ENCODE peak calls at places on chromosomes 11 and 22, in seven cellular contexts. One of them, this sample, is unnamed.

GRCh38 chr11:87394924-87395323 is 357.2 kb downstream of the TMEM135 start:
- DNase-seq in sciatic nerve: no peak
- DNase-seq in NCI-H2081: no peak
- DNase-seq in activated CD8-positive, alpha-beta T cell treated with anti-CD3 and anti-CD28 coated beads for 36 hours: no peak
- DNase-seq in GM12878: no peak
- DNase-seq in HTR-8/SVneo: no peak
- DNase-seq in body of pancreas: no peak
- DNase-seq in this sample: no peak

GRCh38 chr22:38751422-38752346 is 4.1 kb downstream of the SUN2 start:
- DNase-seq in GM12878: peak
- DNase-seq in NCI-H2081: no peak
- DNase-seq in activated CD8-positive, alpha-beta T cell treated with anti-CD3 and anti-CD28 coated beads for 36 hours: peak
- DNase-seq in body of pancreas: peak
- DNase-seq in HTR-8/SVneo: no peak
- DNase-seq in sciatic nerve: no peak
- DNase-seq in this sample: no peak

GRCh38 chr11:27977031-27977430 is 130.9 kb downstream of the KIF18A start:
- DNase-seq in activated CD8-positive, alpha-beta T cell treated with anti-CD3 and anti-CD28 coated beads for 36 hours: no peak
- DNase-seq in sciatic nerve: no peak
- DNase-seq in body of pancreas: no peak
- DNase-seq in GM12878: no peak
- DNase-seq in NCI-H2081: no peak
- DNase-seq in HTR-8/SVneo: peak
- DNase-seq in this sample: no peak

GRCh38 chr11:85961930-85962363 is 106.8 kb downstream of the CCDC83 start:
- DNase-seq in activated CD8-positive, alpha-beta T cell treated with anti-CD3 and anti-CD28 coated beads for 36 hours: no peak
- DNase-seq in sciatic nerve: no peak
- DNase-seq in body of pancreas: no peak
- DNase-seq in NCI-H2081: peak
- DNase-seq in HTR-8/SVneo: peak
- DNase-seq in GM12878: no peak
- DNase-seq in this sample: no peak

GRCh38 chr11:57379732-57380131 is 1.2 kb downstream of the PRG3 start:
- DNase-seq in activated CD8-positive, alpha-beta T cell treated with anti-CD3 and anti-CD28 coated beads for 36 hours: no peak
- DNase-seq in sciatic nerve: no peak
- DNase-seq in HTR-8/SVneo: peak
- DNase-seq in body of pancreas: no peak
- DNase-seq in GM12878: no peak
- DNase-seq in NCI-H2081: no peak
- DNase-seq in this sample: no peak

GRCh38 chr22:45537734-45538181 is 35.1 kb downstream of the FBLN1 start:
- DNase-seq in sciatic nerve: peak
- DNase-seq in body of pancreas: no peak
- DNase-seq in activated CD8-positive, alpha-beta T cell treated with anti-CD3 and anti-CD28 coated beads for 36 hours: no peak
- DNase-seq in GM12878: no peak
- DNase-seq in NCI-H2081: peak
- DNase-seq in HTR-8/SVneo: no peak
- DNase-seq in this sample: no peak

GRCh38 chr11:112805658-112806057 is 155.6 kb upstream of the NCAM1 start:
- DNase-seq in body of pancreas: no peak
- DNase-seq in HTR-8/SVneo: no peak
- DNase-seq in sciatic nerve: no peak
- DNase-seq in activated CD8-positive, alpha-beta T cell treated with anti-CD3 and anti-CD28 coated beads for 36 hours: no peak
- DNase-seq in GM12878: no peak
- DNase-seq in NCI-H2081: peak
- DNase-seq in this sample: no peak

GRCh38 chr11:130652671-130653335 is 204.4 kb downstream of the ADAMTS15 start:
- DNase-seq in GM12878: no peak
- DNase-seq in NCI-H2081: no peak
- DNase-seq in activated CD8-positive, alpha-beta T cell treated with anti-CD3 and anti-CD28 coated beads for 36 hours: no peak
- DNase-seq in body of pancreas: peak
- DNase-seq in HTR-8/SVneo: no peak
- DNase-seq in sciatic nerve: peak
- DNase-seq in this sample: no peak

GRCh38 chr11:110134120-110134519 is 40.9 kb downstream of the ZC3H12C start:
- DNase-seq in HTR-8/SVneo: no peak
- DNase-seq in body of pancreas: no peak
- DNase-seq in sciatic nerve: no peak
- DNase-seq in activated CD8-positive, alpha-beta T cell treated with anti-CD3 and anti-CD28 coated beads for 36 hours: no peak
- DNase-seq in NCI-H2081: peak
- DNase-seq in GM12878: no peak
- DNase-seq in this sample: no peak

GRCh38 chr22:39175127-39176066 is 22.9 kb upstream of the CBX7 start:
- DNase-seq in body of pancreas: no peak
- DNase-seq in sciatic nerve: peak
- DNase-seq in GM12878: no peak
- DNase-seq in NCI-H2081: no peak
- DNase-seq in activated CD8-positive, alpha-beta T cell treated with anti-CD3 and anti-CD28 coated beads for 36 hours: no peak
- DNase-seq in HTR-8/SVneo: no peak
- DNase-seq in this sample: no peak

GRCh38 chr11:110069158-110069737 is 23.9 kb upstream of the ZC3H12C start:
- DNase-seq in activated CD8-positive, alpha-beta T cell treated with anti-CD3 and anti-CD28 coated beads for 36 hours: no peak
- DNase-seq in HTR-8/SVneo: peak
- DNase-seq in sciatic nerve: peak
- DNase-seq in body of pancreas: peak
- DNase-seq in GM12878: no peak
- DNase-seq in NCI-H2081: peak
- DNase-seq in this sample: peak

GRCh38 chr11:76653674-76654309 is 16.8 kb downstream of the LRRC32 start:
- DNase-seq in HTR-8/SVneo: no peak
- DNase-seq in activated CD8-positive, alpha-beta T cell treated with anti-CD3 and anti-CD28 coated beads for 36 hours: no peak
- DNase-seq in NCI-H2081: no peak
- DNase-seq in GM12878: no peak
- DNase-seq in body of pancreas: peak
- DNase-seq in sciatic nerve: peak
- DNase-seq in this sample: no peak

GRCh38 chr22:18078329-18079041 is 695 bp downstream of the PEX26 start:
- DNase-seq in NCI-H2081: peak
- DNase-seq in sciatic nerve: no peak
- DNase-seq in body of pancreas: peak
- DNase-seq in activated CD8-positive, alpha-beta T cell treated with anti-CD3 and anti-CD28 coated beads for 36 hours: peak
- DNase-seq in GM12878: no peak
- DNase-seq in HTR-8/SVneo: peak
- DNase-seq in this sample: no peak

GRCh38 chr11:73004088-73004487 is 138.0 kb downstream of the FCHSD2 start:
- DNase-seq in HTR-8/SVneo: no peak
- DNase-seq in NCI-H2081: no peak
- DNase-seq in body of pancreas: no peak
- DNase-seq in GM12878: no peak
- DNase-seq in activated CD8-positive, alpha-beta T cell treated with anti-CD3 and anti-CD28 coated beads for 36 hours: no peak
- DNase-seq in sciatic nerve: no peak
- DNase-seq in this sample: no peak

This sample was measured in COLO829.